ENCODE peak calls at places on chromosomes 2 and 18, in eight cellular contexts. A is uterus; Y is CD4-positive, CD25-positive, alpha-beta regulatory T cell; Z is GM23248; L is SK-N-MC; J is foreskin fibroblast; V is heart right ventricle; H is astrocyte of the spinal cord. K is an unnamed sample.

GRCh38 chr2:212364586-212364985 is 174.0 kb downstream of the ERBB4 start:
- DNase-seq in Y (no peak), L (no peak), J (no peak), H (peak), A (no peak), V (no peak), Z (peak), K (no peak)

GRCh38 chr2:213251618-213252017 is 32.6 kb upstream of the SPAG16 start:
- DNase-seq in L (peak), Z (peak), J (peak), Y (peak), V (no peak), A (no peak), H (peak), K (no peak)

GRCh38 chr2:54009549-54009948 is 38.8 kb upstream of the PSME4 start:
- DNase-seq in J (no peak), A (no peak), Z (no peak), V (no peak), H (no peak), Y (no peak), L (no peak), K (no peak)

GRCh38 chr18:21315741-21316187 is 73.7 kb downstream of the GREB1L start:
- DNase-seq in V (no peak), H (no peak), L (no peak), A (no peak), Y (no peak), Z (no peak), J (no peak), K (no peak)

GRCh38 chr2:169172076-169172735 is 102.8 kb downstream of the DHRS9 start:
- DNase-seq in Z (peak), A (no peak), H (peak), L (no peak), V (no peak), J (no peak), Y (no peak), K (no peak)

GRCh38 chr2:30862054-30862651 is 54.9 kb upstream of the CAPN13 start:
- DNase-seq in L (peak), H (peak), J (peak), Y (peak), V (peak), Z (peak), A (no peak), K (no peak)

GRCh38 chr2:106192752-106193490 is 1.2 kb downstream of the UXS1 start:
- DNase-seq in Y (peak), Z (peak), J (peak), A (peak), L (no peak), V (peak), H (peak), K (peak)

GRCh38 chr2:119756837-119757236 is 2.9 kb upstream of the PTPN4 start:
- DNase-seq in Y (no peak), H (peak), Z (peak), A (no peak), J (peak), V (peak), L (no peak), K (no peak)

GRCh38 chr2:74834806-74835755 is 1.2 kb downstream of the HK2 start:
- DNase-seq in J (peak), L (no peak), V (peak), Z (peak), H (peak), Y (peak), A (peak), K (peak)

GRCh38 chr2:28252308-28252707 is 140.3 kb upstream of the FOSL2 start:
- DNase-seq in Z (no peak), Y (peak), J (no peak), L (no peak), A (no peak), V (no peak), H (no peak), K (peak)

GRCh38 chr18:33156906-33157470 is 283.5 kb downstream of the CCDC178 start:
- DNase-seq in Y (no peak), V (no peak), A (no peak), L (no peak), H (no peak), Z (no peak), J (no peak), K (no peak)

GRCh38 chr2:118845005-118845842 is 2.2 kb downstream of the EN1 start:
- DNase-seq in V (no peak), L (no peak), Y (no peak), Z (peak), A (no peak), J (no peak), H (no peak), K (no peak)

GRCh38 chr18:23968638-23969037 is 45.9 kb upstream of the TTC39C start:
- DNase-seq in A (no peak), Y (no peak), Z (no peak), L (no peak), V (no peak), J (no peak), H (no peak), K (no peak)

GRCh38 chr2:167298017-167298416 is 409.7 kb downstream of the XIRP2 start:
- DNase-seq in L (no peak), J (no peak), Z (no peak), V (no peak), A (no peak), Y (no peak), H (no peak), K (no peak)

GRCh38 chr2:70684846-70685622 is 83.0 kb downstream of the ADD2 start:
- DNase-seq in H (no peak), Z (no peak), V (no peak), L (no peak), A (no peak), J (no peak), Y (no peak), K (no peak)

GRCh38 chr2:234989183-234989701 is 37.4 kb downstream of the SH3BP4 start:
- DNase-seq in Z (no peak), V (peak), L (no peak), Y (no peak), H (peak), A (peak), J (no peak), K (no peak)

GRCh38 chr2:130183500-130184373 is 1.7 kb downstream of the MZT2B start:
- DNase-seq in V (peak), L (no peak), Z (peak), A (peak), J (peak), H (peak), Y (no peak), K (no peak)

GRCh38 chr18:13223341-13224148 is 5.0 kb downstream of the LDLRAD4 start:
- DNase-seq in L (no peak), A (no peak), H (no peak), Y (no peak), V (peak), Z (no peak), J (no peak), K (no peak)

GRCh38 chr2:224084266-224084892 is 45.3 kb upstream of the SERPINE2 start:
- DNase-seq in J (no peak), V (no peak), H (no peak), Y (no peak), A (no peak), Z (no peak), L (no peak), K (no peak)

GRCh38 chr2:16525265-16525887 is 140.3 kb downstream of the CYRIA start:
- DNase-seq in L (no peak), V (no peak), H (no peak), Y (peak), J (no peak), Z (no peak), A (no peak), K (no peak)

GRCh38 chr18:3604626-3605408 is 154.8 kb downstream of the TGIF1 start:
- DNase-seq in V (no peak), H (peak), Z (peak), A (no peak), Y (peak), J (peak), L (no peak), K (no peak)

GRCh38 chr18:11502368-11502767 is 107.0 kb upstream of the SLC35G4 start:
- DNase-seq in H (peak), L (no peak), Z (peak), A (no peak), Y (no peak), V (no peak), J (peak), K (no peak)

GRCh38 chr2:101829018-101829396 is 131.5 kb downstream of the MAP4K4 start:
- DNase-seq in V (no peak), J (no peak), A (no peak), H (no peak), Z (no peak), Y (no peak), L (no peak), K (no peak)

GRCh38 chr2:207240649-207241048 is 74.9 kb upstream of the KLF7 start:
- DNase-seq in A (no peak), Y (peak), V (no peak), H (no peak), Z (no peak), J (no peak), L (no peak), K (no peak)

GRCh38 chr2:240723851-240724250 is 32.2 kb downstream of the AQP12A start:
- DNase-seq in H (no peak), L (no peak), Z (no peak), A (no peak), V (no peak), J (no peak), Y (no peak), K (no peak)
- H3K4me3 ChIP-seq in H (no peak), L (no peak), Z (no peak), A (no peak), V (no peak), J (no peak), Y (no peak), K (no peak)

DNA sequence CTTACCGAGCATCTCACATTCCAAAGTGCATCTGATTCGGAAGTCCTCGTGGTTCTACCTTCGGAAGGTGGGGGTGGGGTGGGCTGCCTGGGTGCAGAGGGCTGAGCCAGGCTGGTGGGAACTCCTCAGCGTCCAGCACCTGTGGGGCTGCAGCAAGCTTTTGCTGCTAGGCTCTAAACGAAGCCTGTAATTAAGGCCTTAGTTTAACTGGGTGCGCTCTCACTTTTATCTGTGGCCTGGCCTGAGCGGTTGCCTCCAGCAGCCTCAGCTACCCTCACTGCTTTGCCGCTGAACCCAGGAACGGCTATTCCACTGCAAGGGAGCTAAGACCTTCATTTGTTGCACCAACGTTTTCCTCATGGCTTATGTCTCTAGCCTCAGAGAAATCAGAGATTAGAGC is 48.4 kb downstream of the TMEM17 start:
- DNase-seq in V (no peak), A (no peak), L (no peak), J (no peak), H (no peak), Z (no peak), Y (no peak), K (no peak)
- H3K4me3 ChIP-seq in V (peak), A (peak), L (peak), J (peak), H (peak), Z (peak), Y (no peak), K (peak)

DNA sequence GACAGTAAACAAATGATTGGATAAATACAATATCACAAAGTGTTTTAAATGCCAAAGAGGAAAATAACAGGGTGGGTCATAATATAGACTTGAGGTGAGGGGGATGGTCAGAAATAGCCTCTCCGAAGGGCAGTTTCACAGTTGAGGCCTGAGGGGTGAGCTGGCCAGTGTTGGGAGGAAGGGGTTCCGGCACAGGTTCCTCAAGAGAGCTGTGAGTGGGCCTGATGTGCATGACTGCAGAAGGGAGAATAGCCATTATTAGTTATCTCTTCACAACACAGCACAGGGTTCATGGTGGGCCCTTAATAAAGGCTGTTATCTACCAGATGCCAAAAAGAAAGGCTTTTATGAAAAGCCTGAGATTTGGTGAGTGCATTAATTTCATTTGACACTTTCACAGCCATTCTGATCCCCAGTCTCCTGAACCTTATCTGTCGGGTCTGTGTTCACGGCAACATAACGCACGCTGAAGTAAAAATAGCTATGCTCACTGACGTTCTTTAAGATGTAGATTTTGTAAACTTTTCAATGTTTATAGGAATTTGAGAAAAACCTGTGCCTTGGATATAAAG is 39.6 kb downstream of the POLR1A start:
- DNase-seq in A (no peak), Y (no peak), L (no peak), V (no peak), J (no peak), Z (no peak), H (no peak), K (no peak)
- H3K4me3 ChIP-seq in A (no peak), Y (no peak), L (no peak), V (no peak), J (no peak), Z (no peak), H (no peak), K (no peak)

GRCh38 chr2:191555092-191555742 is 122.7 kb upstream of the NABP1 start:
- DNase-seq in V (peak), Y (peak), A (peak), L (no peak), Z (peak), J (peak), H (peak), K (no peak)

GRCh38 chr2:191556463-191556862 is 121.5 kb upstream of the NABP1 start:
- DNase-seq in V (no peak), Z (peak), H (no peak), Y (no peak), L (no peak), A (no peak), J (no peak), K (no peak)

GRCh38 chr2:191557841-191558240 is 120.1 kb upstream of the NABP1 start:
- DNase-seq in H (no peak), L (no peak), Z (no peak), J (no peak), A (no peak), V (no peak), Y (no peak), K (no peak)

GRCh38 chr2:191552036-191552435 is 125.9 kb upstream of the NABP1 start:
- DNase-seq in H (no peak), J (peak), Y (no peak), V (no peak), Z (no peak), A (no peak), L (peak), K (no peak)

DNA sequence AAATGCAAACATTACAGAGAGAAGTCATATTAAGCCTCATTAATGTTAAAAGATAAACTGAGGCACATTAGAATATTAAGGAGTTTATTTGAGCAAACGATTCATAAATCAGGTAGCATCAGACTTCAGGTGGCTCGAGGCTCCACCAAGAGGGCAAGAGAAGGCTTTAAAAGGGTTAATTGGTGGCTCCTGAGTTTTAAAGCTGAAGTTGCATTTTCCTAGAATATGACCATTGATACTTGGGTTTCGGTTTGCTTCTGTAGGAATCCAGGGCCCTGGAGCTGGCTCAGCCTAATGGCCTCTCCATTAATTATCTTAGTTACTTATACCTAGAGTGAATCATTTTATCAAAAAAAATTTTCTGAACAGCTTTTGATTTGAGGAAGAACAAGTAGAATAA is 123.7 kb upstream of the NABP1 start:
- DNase-seq in Z (no peak), Y (no peak), V (no peak), L (no peak), H (no peak), A (no peak), J (no peak), K (no peak)
- H3K4me3 ChIP-seq in Z (no peak), Y (no peak), V (no peak), L (no peak), H (no peak), A (no peak), J (no peak), K (no peak)

DNA sequence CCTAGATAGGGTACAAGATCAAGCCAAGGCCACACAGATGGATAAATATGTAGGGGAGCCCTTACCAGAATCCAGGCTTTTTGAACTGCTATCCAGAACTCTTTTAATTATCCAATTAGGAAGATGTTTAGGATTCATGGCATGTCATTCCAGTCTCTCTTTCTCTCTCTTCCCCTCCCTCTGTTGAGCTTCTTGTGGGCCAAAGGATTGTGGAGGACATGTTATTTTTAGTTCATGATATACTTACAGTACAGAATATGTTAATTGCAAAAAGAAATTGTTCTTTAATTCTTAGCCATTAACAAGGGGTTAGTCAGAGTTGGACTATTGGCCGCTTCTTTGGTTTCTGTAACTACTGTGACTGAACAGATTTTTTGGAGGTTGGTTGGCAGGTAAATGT is 113.0 kb downstream of the SETBP1 start:
- DNase-seq in V (no peak), Z (no peak), Y (no peak), A (no peak), J (no peak), L (no peak), H (no peak), K (no peak)
- H3K4me3 ChIP-seq in V (no peak), Z (no peak), Y (no peak), A (no peak), J (no peak), L (no peak), H (no peak), K (no peak)